ENCODE peak calls at places on chromosomes 7 and 10, in six cellular contexts. P is CD8-positive, alpha-beta T cell; X is Karpas-422; U is left lung; K is heart left ventricle; Z is upper lobe of right lung. F is an unnamed sample.

GRCh38 chr7:33258561-33258960 is 129.2 kb downstream of the BBS9 start:
- DNase-seq in P (no peak), X (no peak), U (no peak), K (no peak), Z (no peak), F (no peak)

GRCh38 chr7:19397917-19398316 is 252.7 kb upstream of the FERD3L start:
- DNase-seq in P (no peak), X (no peak), U (no peak), K (no peak), Z (no peak), F (peak)

GRCh38 chr10:71644307-71645180 is 75.0 kb downstream of the C10orf105 start:
- DNase-seq in P (no peak), X (no peak), U (no peak), K (no peak), Z (no peak), F (no peak)

GRCh38 chr10:103715430-103715829 is 139.9 kb downstream of the SH3PXD2A start:
- DNase-seq in P (no peak), X (no peak), U (peak), K (no peak), Z (no peak), F (no peak)

GRCh38 chr10:94042001-94042813 is 48.5 kb downstream of the PLCE1 start:
- DNase-seq in P (no peak), X (peak), U (no peak), K (no peak), Z (no peak), F (no peak)

GRCh38 chr10:3452234-3452633 is 279.7 kb upstream of the PITRM1 start:
- DNase-seq in P (no peak), X (no peak), U (no peak), K (no peak), Z (no peak), F (no peak)

GRCh38 chr10:1600861-1601260 is 136.5 kb downstream of the ADARB2 start:
- DNase-seq in P (no peak), X (no peak), U (no peak), K (no peak), Z (no peak), F (no peak)

GRCh38 chr10:51092402-51092801 is 18.1 kb downstream of the PRKG1 start:
- DNase-seq in P (no peak), X (peak), U (no peak), K (peak), Z (no peak), F (peak)

GRCh38 chr10:7484456-7485266 is 73.8 kb upstream of the SFMBT2 start:
- DNase-seq in P (peak), X (peak), U (no peak), K (no peak), Z (no peak), F (peak)

GRCh38 chr10:130141460-130141859 is 5.3 kb downstream of the GLRX3 start:
- DNase-seq in P (no peak), X (peak), U (no peak), K (no peak), Z (no peak), F (no peak)

GRCh38 chr10:13399236-13399635 is 51.1 kb upstream of the SEPHS1 start:
- DNase-seq in P (no peak), X (peak), U (no peak), K (no peak), Z (no peak), F (no peak)

GRCh38 chr10:129074939-129075338 is 392.1 kb upstream of the MGMT start:
- DNase-seq in P (no peak), X (no peak), U (no peak), K (no peak), Z (no peak), F (no peak)

GRCh38 chr7:111192614-111193053 is 101.7 kb downstream of the LRRN3 start:
- DNase-seq in P (no peak), X (no peak), U (no peak), K (no peak), Z (no peak), F (no peak)

GRCh38 chr10:52780391-52781155 is 8.0 kb upstream of the MBL2 start:
- DNase-seq in P (no peak), X (no peak), U (no peak), K (no peak), Z (no peak), F (no peak)

GRCh38 chr7:134693256-134693655 is 46.6 kb downstream of the BPGM start:
- DNase-seq in P (peak), X (no peak), U (no peak), K (no peak), Z (no peak), F (no peak)

GRCh38 chr7:24052572-24053223 is 231.3 kb upstream of the NPY start:
- DNase-seq in P (no peak), X (no peak), U (no peak), K (no peak), Z (no peak), F (no peak)

GRCh38 chr10:3248526-3249255 is 76.1 kb upstream of the PITRM1 start:
- DNase-seq in P (no peak), X (no peak), U (no peak), K (no peak), Z (no peak), F (no peak)

GRCh38 chr10:73814896-73815718 is 3.7 kb upstream of the NDST2 start:
- DNase-seq in P (no peak), X (peak), U (no peak), K (no peak), Z (no peak), F (no peak)

GRCh38 chr7:47771301-47771989 is 176.8 kb downstream of the PKD1L1 start:
- DNase-seq in P (no peak), X (no peak), U (no peak), K (no peak), Z (no peak), F (no peak)

GRCh38 chr10:84177541-84178386 is 4.2 kb downstream of the GPR15LG start:
- DNase-seq in P (peak), X (no peak), U (no peak), K (peak), Z (no peak), F (no peak)

GRCh38 chr10:110226926-110227641 is 19.7 kb downstream of the MXI1 start:
- DNase-seq in P (peak), X (peak), U (peak), K (peak), Z (peak), F (peak)

GRCh38 chr7:82521906-82522445 is 78.4 kb upstream of the CACNA2D1 start:
- DNase-seq in P (no peak), X (no peak), U (no peak), K (no peak), Z (no peak), F (no peak)

GRCh38 chr7:38506004-38506403 is 125.2 kb downstream of the AMPH start:
- DNase-seq in P (no peak), X (no peak), U (no peak), K (no peak), Z (no peak), F (no peak)

GRCh38 chr7:36971515-36972139 is 247.3 kb upstream of the AOAH start:
- DNase-seq in P (no peak), X (no peak), U (no peak), K (no peak), Z (no peak), F (peak)

GRCh38 chr7:34382166-34382893 is 275.7 kb upstream of the NPSR1 start:
- DNase-seq in P (no peak), X (no peak), U (no peak), K (no peak), Z (no peak), F (no peak)

GRCh38 chr10:43259248-43259980 is 7.5 kb downstream of the RASGEF1A start:
- DNase-seq in P (no peak), X (peak), U (peak), K (no peak), Z (no peak), F (no peak)

GRCh38 chr10:60611291-60611747 is 167.0 kb upstream of the CDK1 start:
- DNase-seq in P (no peak), X (no peak), U (peak), K (no peak), Z (no peak), F (no peak)

GRCh38 chr10:86366033-86366901 is at the start of gene GRID1:
- DNase-seq in P (no peak), X (no peak), U (peak), K (peak), Z (peak), F (peak)

GRCh38 chr7:1664711-1665591 is 5.1 kb upstream of the ELFN1 start:
- DNase-seq in P (no peak), X (no peak), U (peak), K (peak), Z (peak), F (peak)

GRCh38 chr7:154792436-154793055 is 210.4 kb downstream of the PAXIP1 start:
- DNase-seq in P (no peak), X (no peak), U (no peak), K (no peak), Z (no peak), F (no peak)

GRCh38 chr10:45135836-45136235 is 135.1 kb downstream of the ZNF22 start:
- DNase-seq in P (no peak), X (no peak), U (no peak), K (no peak), Z (no peak), F (no peak)

DNA sequence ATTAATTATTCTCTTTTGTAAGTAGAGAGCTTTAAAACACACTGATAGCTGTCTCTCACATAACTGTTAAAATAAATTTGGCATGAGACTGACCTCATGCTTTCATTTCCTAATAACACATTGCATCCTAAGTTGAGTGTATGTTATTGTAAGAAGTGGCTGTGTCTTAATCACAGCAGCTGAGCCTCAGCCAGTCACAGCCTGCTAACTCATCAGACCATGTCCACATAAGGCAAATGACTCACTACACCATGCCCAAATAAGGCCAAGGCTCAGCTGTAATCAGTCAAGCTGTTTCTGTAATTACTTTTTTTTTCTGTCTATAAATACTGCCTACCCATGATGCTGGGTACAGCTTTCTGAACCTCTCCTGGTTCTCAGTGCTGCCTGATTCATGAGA is 860.9 kb downstream of the XPNPEP1 start:
- DNase-seq in P (no peak), X (no peak), U (no peak), K (no peak), Z (no peak), F (no peak)
- H3K27ac ChIP-seq in P (no peak), X (no peak), U (no peak), K (no peak), Z (no peak), F (no peak)

DNA sequence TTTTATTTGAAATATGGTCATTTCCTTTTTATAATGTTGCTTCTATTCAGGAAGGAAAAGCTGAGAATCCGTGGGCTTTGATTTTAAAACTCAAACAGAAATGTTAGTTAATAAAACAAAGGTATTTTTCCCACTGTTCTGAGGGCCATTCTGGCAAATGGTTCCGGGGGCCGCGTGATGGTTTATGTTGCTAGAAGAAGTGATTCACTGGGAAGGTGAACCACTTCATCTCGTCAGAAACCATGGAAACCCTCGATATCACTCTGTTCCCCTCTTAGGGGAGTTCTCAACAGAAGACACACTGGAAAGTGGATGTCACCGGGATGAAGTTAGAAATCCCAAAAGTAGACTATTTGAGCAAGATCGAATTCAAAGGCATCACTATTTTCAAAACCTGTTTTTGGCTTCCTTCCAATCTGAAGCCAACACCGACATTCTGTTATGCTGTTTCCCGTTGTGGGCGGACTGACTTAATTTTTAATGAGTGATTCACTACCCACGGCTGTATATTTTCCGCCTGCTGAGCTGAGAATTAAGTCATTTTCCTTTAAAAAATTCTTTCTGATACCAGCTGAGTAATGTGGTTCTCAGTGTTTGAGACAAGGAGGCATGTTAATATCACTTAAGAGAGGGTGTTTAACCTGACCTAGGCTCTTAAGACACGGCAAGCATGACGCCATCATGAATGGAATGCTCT is 84.1 kb downstream of the PTPRE start:
- DNase-seq in P (peak), X (no peak), U (no peak), K (no peak), Z (peak), F (no peak)
- H3K27ac ChIP-seq in P (no peak), X (no peak), U (peak), K (peak), Z (peak), F (no peak)

DNA sequence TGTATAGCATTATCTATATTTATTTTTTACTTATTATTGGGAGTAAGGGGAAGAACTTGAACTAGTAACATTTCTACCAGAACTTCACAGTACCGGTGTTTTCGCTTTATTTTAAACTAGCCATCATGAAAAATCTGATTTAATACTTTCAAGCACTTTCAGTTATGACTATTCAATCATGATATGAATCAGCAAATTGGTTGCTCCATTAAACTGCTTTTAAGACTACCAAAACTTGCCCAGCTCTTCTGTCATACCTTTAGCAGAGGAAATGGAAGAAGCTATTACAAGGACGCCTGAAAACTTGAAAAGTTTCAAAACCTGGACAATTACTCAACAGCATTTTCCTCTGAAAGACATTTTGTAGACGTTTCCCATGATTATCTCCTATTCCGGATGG is 2.1 kb downstream of the JAZF1 start:
- DNase-seq in P (no peak), X (no peak), U (no peak), K (no peak), Z (no peak), F (no peak)
- H3K27ac ChIP-seq in P (no peak), X (no peak), U (peak), K (peak), Z (peak), F (no peak)

GRCh38 chr7:117111532-117111931 is 158.2 kb downstream of the ST7 start:
- DNase-seq in P (no peak), X (peak), U (no peak), K (peak), Z (no peak), F (no peak)
- H3K27ac ChIP-seq in P (no peak), X (no peak), U (no peak), K (no peak), Z (no peak), F (no peak)

DNA sequence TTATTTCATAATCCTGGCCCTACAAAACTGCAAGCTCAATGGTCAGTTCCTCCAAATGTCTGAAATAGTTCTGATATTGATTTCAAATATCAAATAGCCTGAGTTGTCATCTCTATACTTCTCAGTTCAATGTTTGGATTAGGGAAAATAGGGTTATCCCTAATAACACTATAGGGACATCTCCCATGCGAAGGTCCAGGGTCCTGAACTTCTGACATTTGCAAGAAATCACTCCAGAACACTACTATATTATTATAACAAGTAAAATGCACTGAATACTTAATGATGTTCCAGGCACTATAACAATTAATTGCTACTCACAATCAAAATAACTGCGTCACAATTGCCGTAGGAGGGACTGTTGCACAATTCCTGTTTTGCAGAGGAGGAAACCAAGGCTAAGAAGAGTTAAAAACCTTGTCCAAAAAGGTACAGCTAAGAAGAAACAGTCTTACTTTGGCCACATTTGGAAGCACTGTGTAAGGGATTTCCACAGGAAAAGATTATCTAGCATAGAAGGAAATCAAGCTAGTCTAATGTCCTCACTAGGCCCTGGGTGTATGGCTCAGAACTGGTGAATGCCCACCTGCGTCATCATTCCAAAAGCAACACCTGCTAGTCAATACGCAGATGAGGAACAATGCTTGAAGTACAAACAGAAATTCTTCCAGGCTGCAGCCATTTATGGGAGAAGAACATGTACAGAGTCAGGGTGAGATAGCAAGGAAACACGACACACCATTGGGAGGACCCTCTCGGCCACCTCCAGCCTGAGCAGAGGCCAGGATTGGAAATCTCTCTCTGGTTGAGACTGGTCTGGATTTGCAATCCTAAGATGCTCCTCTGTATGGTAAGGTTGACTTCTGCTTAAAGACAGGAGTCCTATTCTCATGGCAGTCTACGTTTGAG is 48.3 kb downstream of the ABLIM1 start:
- DNase-seq in P (no peak), X (no peak), U (no peak), K (no peak), Z (no peak), F (no peak)
- H3K27ac ChIP-seq in P (no peak), X (no peak), U (no peak), K (peak), Z (no peak), F (peak)

GRCh38 chr7:102444961-102445673 is 11.7 kb downstream of the ORAI2 start:
- DNase-seq in P (no peak), X (no peak), U (no peak), K (no peak), Z (no peak), F (no peak)

GRCh38 chr7:102449136-102449535 is 15.5 kb downstream of the ALKBH4 start:
- DNase-seq in P (no peak), X (no peak), U (no peak), K (no peak), Z (no peak), F (no peak)

GRCh38 chr7:102447311-102447710 is 13.9 kb downstream of the ORAI2 start:
- DNase-seq in P (no peak), X (no peak), U (no peak), K (no peak), Z (no peak), F (no peak)

GRCh38 chr7:102445674-102446071 is 12.3 kb downstream of the ORAI2 start:
- DNase-seq in P (no peak), X (no peak), U (no peak), K (no peak), Z (no peak), F (no peak)

GRCh38 chr7:102446387-102447156 is 13.2 kb downstream of the ORAI2 start:
- DNase-seq in P (no peak), X (no peak), U (no peak), K (no peak), Z (no peak), F (no peak)
- H3K27ac ChIP-seq in P (no peak), X (no peak), U (no peak), K (no peak), Z (no peak), F (no peak)

DNA sequence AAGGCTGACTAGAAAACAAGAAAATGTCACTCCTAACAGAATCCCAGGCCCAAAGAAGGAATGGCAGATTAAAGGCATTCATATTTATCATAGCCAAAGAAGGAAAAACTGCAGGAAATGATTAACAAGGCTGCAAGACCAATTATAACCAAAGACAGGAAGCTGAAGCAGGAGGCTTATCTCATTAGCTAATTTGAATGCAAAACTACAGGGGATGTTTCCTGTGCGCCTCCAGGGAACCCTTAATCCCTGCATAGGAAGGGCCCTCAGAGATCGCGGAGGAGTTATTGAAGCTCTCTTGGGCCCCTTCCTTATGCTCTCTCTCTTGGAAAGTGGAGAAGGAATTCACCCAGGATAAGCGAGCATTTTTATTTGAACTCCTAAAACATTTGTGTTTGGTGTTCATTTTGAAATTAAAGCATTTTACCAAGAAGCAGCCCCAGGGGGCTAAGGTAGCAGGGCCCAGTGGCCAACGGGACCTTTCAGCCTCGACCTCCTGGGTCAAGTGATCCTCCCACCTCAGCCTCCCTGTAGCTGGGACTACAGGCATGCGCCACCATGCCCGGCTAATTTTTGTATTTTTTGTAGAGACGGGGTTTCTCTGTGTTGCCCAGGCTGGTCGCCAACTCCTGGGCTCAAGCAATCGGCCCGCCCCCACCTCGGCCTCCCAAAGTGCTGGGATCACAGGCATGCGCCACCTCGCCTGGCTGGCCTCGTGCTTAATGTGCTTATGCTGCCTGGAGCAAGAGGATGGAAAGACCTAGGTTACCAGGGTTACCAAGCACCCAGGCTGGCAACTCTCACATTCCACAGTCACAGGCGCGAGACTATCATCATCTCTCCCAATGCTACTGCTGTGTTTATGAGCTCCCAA is 24.1 kb upstream of the PROSER2 start:
- DNase-seq in P (no peak), X (no peak), U (no peak), K (no peak), Z (no peak), F (no peak)
- H3K27ac ChIP-seq in P (no peak), X (no peak), U (no peak), K (no peak), Z (no peak), F (no peak)

F was measured in body of pancreas.